ENCODE peak calls at places on chromosome 1, in ten cellular contexts. U is mesenchymal stem cell, W is fibroblast of lung, Z is H9, G is astrocyte, O is SK-N-SH, C is mammary epithelial cell, S is IMR-90, Y is A549, L is K562. X is an unnamed sample.

GRCh38 chr1:239951518-239952130 is 140.1 kb upstream of the FMN2 start:
- DNase-seq in U (peak), W (peak), Z (peak), G (peak), O (peak), C (peak), S (peak), Y (peak), L (peak), X (peak)

GRCh38 chr1:230681599-230681998 is 32.3 kb downstream of the AGT start:
- DNase-seq in U (peak), W (peak), Z (no peak), G (peak), O (no peak), C (peak), S (peak), Y (peak), L (peak), X (no peak)

GRCh38 chr1:15598436-15598835 is 13.6 kb upstream of the AGMAT start:
- DNase-seq in U (no peak), W (no peak), Z (no peak), G (no peak), O (no peak), C (no peak), S (no peak), Y (no peak), L (no peak), X (no peak)

GRCh38 chr1:77605246-77606026 is 77.0 kb downstream of the ZZZ3 start:
- DNase-seq in U (peak), W (peak), Z (no peak), G (peak), O (no peak), C (peak), S (peak), Y (no peak), L (no peak), X (no peak)

GRCh38 chr1:205662135-205662725 is 18.1 kb downstream of the SLC45A3 start:
- DNase-seq in U (no peak), W (no peak), Z (no peak), G (no peak), O (no peak), C (no peak), S (no peak), Y (no peak), L (no peak), X (no peak)

GRCh38 chr1:82534996-82535395 is 734.3 kb downstream of the ADGRL2 start:
- DNase-seq in U (no peak), W (no peak), Z (no peak), G (peak), O (no peak), C (no peak), S (no peak), Y (no peak), L (no peak), X (no peak)

GRCh38 chr1:67834246-67834877 is 1.1 kb upstream of the GNG12 start:
- DNase-seq in U (no peak), W (no peak), Z (no peak), G (no peak), O (no peak), C (peak), S (no peak), Y (no peak), L (no peak), X (no peak)

GRCh38 chr1:206606867-206607266 is 5.4 kb downstream of the EIF2D start:
- DNase-seq in U (peak), W (no peak), Z (no peak), G (peak), O (peak), C (peak), S (peak), Y (peak), L (peak), X (peak)

GRCh38 chr1:149936076-149936991 is at the start of gene MTMR11:
- DNase-seq in U (peak), W (peak), Z (no peak), G (no peak), O (no peak), C (peak), S (peak), Y (peak), L (no peak), X (peak)

GRCh38 chr1:230747139-230747730 is at the start of gene CAPN9:
- DNase-seq in U (no peak), W (no peak), Z (no peak), G (no peak), O (no peak), C (no peak), S (no peak), Y (no peak), L (no peak), X (no peak)

GRCh38 chr1:238252033-238252802 is 361.5 kb upstream of the ZP4 start:
- DNase-seq in U (peak), W (peak), Z (peak), G (peak), O (peak), C (peak), S (peak), Y (peak), L (no peak), X (peak)

GRCh38 chr1:20698195-20698910 is 19.5 kb downstream of the KIF17 start:
- DNase-seq in U (peak), W (peak), Z (no peak), G (peak), O (no peak), C (peak), S (peak), Y (peak), L (no peak), X (peak)

GRCh38 chr1:201181726-201182125 is 8.9 kb upstream of the IGFN1 start:
- DNase-seq in U (no peak), W (no peak), Z (no peak), G (no peak), O (no peak), C (no peak), S (no peak), Y (no peak), L (no peak), X (no peak)

GRCh38 chr1:242544071-242544470 is 19.6 kb upstream of the PLD5 start:
- DNase-seq in U (no peak), W (no peak), Z (no peak), G (no peak), O (no peak), C (no peak), S (no peak), Y (no peak), L (no peak), X (no peak)

DNA sequence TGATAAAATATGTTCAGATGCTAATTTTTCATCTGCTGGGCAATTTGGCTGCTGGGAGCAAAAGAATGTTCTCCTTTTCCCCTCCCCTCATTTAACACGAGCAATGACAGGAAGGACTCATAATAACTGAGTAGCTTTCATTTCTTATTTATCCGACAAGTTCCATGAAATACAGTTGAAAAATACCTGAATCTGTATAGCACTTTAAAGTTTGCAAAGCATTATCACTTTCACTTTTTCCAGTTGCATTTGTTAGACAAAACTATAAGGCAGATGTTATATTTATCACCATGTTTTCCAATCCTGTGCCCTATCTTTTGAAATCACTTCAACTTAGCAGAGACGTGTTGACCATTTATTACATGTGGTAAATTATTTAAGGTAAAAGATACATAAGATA is 350.6 kb upstream of the SGIP1 start:
- DNase-seq in U (no peak), W (no peak), Z (no peak), G (no peak), O (no peak), C (no peak), S (no peak), Y (no peak), L (no peak), X (no peak)
- H3K4me2 ChIP-seq in U (no peak), W (no peak), Z (no peak), G (no peak), O (peak), C (no peak), S (no peak), Y (peak), L (no peak), X (no peak)

GRCh38 chr1:4784761-4785160 is 130.4 kb downstream of the AJAP1 start:
- DNase-seq in U (no peak), W (no peak), Z (no peak), G (no peak), O (no peak), C (no peak), S (no peak), Y (no peak), L (no peak), X (no peak)
- H3K4me2 ChIP-seq in U (no peak), W (no peak), Z (no peak), G (no peak), O (no peak), C (no peak), S (no peak), Y (no peak), L (no peak), X (no peak)

GRCh38 chr1:22089787-22090186 is 37.3 kb downstream of the CDC42 start:
- DNase-seq in U (no peak), W (no peak), Z (no peak), G (no peak), O (no peak), C (no peak), S (no peak), Y (no peak), L (no peak), X (peak)
- H3K4me2 ChIP-seq in U (no peak), W (peak), Z (peak), G (peak), O (no peak), C (peak), S (peak), Y (no peak), L (no peak), X (no peak)

GRCh38 chr1:224408294-224408590 is 26.4 kb downstream of the WDR26 start:
- DNase-seq in U (no peak), W (no peak), Z (no peak), G (no peak), O (no peak), C (no peak), S (no peak), Y (no peak), L (no peak), X (no peak)
- H3K4me2 ChIP-seq in U (no peak), W (no peak), Z (no peak), G (no peak), O (no peak), C (no peak), S (no peak), Y (no peak), L (no peak), X (no peak)

GRCh38 chr1:225875044-225875822 is 6.9 kb downstream of the TMEM63A start:
- DNase-seq in U (no peak), W (no peak), Z (no peak), G (no peak), O (no peak), C (peak), S (no peak), Y (no peak), L (no peak), X (peak)
- H3K4me2 ChIP-seq in U (no peak), W (no peak), Z (no peak), G (no peak), O (no peak), C (peak), S (no peak), Y (no peak), L (no peak), X (no peak)